ENCODE peak calls at places on chromosomes 4 and X, in five cellular contexts. S, E, Q, U and Z are unnamed samples.

GRCh38 chrX:132267392-132267791 is 48.1 kb upstream of the RAP2C start:
- DNase-seq in S (no peak), E (no peak), Q (no peak), U (no peak), Z (no peak)

GRCh38 chrX:16076834-16077233 is 46.5 kb upstream of the GRPR start:
- DNase-seq in S (no peak), E (no peak), Q (no peak), U (no peak), Z (no peak)

GRCh38 chr4:181822005-181822375 is 421.2 kb upstream of the TENM3 start:
- DNase-seq in S (no peak), E (no peak), Q (no peak), U (no peak), Z (no peak)

GRCh38 chr4:54384563-54384962 is 155.5 kb downstream of the PDGFRA start:
- DNase-seq in S (peak), E (peak), Q (peak), U (no peak), Z (peak)

GRCh38 chrX:88438209-88438608 is 308.8 kb upstream of the CPXCR1 start:
- DNase-seq in S (no peak), E (no peak), Q (no peak), U (no peak), Z (no peak)

GRCh38 chrX:115362334-115363095 is 73.0 kb downstream of the LUZP4 start:
- DNase-seq in S (peak), E (no peak), Q (no peak), U (no peak), Z (no peak)

GRCh38 chrX:63764946-63765345 is 20.1 kb downstream of the ARHGEF9 start:
- DNase-seq in S (peak), E (peak), Q (no peak), U (no peak), Z (no peak)

GRCh38 chr4:113382704-113383103 is 333.3 kb downstream of the ANK2 start:
- DNase-seq in S (peak), E (no peak), Q (no peak), U (no peak), Z (no peak)

GRCh38 chr4:71994559-71994958 is 37.2 kb upstream of the NPFFR2 start:
- DNase-seq in S (no peak), E (no peak), Q (no peak), U (no peak), Z (no peak)

GRCh38 chr4:41882622-41883347 is 52.4 kb upstream of the TMEM33 start:
- DNase-seq in S (peak), E (peak), Q (no peak), U (no peak), Z (peak)

GRCh38 chrX:63613531-63614028 is 171.4 kb downstream of the ARHGEF9 start:
- DNase-seq in S (no peak), E (no peak), Q (no peak), U (no peak), Z (no peak)

GRCh38 chr4:95162867-95163266 is 385.9 kb downstream of the UNC5C start:
- DNase-seq in S (no peak), E (no peak), Q (no peak), U (no peak), Z (no peak)

GRCh38 chr4:14264437-14264836 is 636.9 kb upstream of the BOD1L1 start:
- DNase-seq in S (peak), E (no peak), Q (no peak), U (no peak), Z (no peak)

GRCh38 chrX:8849462-8849861 is 48.3 kb upstream of the FAM9A start:
- DNase-seq in S (no peak), E (no peak), Q (no peak), U (no peak), Z (no peak)

GRCh38 chr4:79964715-79965345 is 108.2 kb downstream of the ANTXR2 start:
- DNase-seq in S (no peak), E (no peak), Q (no peak), U (no peak), Z (no peak)

GRCh38 chr4:149749769-149750168 is 65.9 kb downstream of the IQCM start:
- DNase-seq in S (no peak), E (no peak), Q (no peak), U (no peak), Z (no peak)

GRCh38 chr4:173415092-173415491 is 16.2 kb upstream of the SCRG1 start:
- DNase-seq in S (no peak), E (peak), Q (no peak), U (no peak), Z (no peak)

GRCh38 chr4:140735779-140736391 is 20.3 kb downstream of the TBC1D9 start:
- DNase-seq in S (no peak), E (no peak), Q (no peak), U (no peak), Z (no peak)

GRCh38 chr4:148962539-148963290 is 520.5 kb upstream of the NR3C2 start:
- DNase-seq in S (peak), E (peak), Q (no peak), U (no peak), Z (no peak)

GRCh38 chrX:87636533-87636932 is 118.9 kb downstream of the KLHL4 start:
- DNase-seq in S (no peak), E (no peak), Q (no peak), U (no peak), Z (no peak)

GRCh38 chrX:124010157-124010556 is 48.7 kb downstream of the STAG2 start:
- DNase-seq in S (peak), E (no peak), Q (no peak), U (no peak), Z (no peak)

GRCh38 chr4:149531861-149532260 is 283.8 kb downstream of the IQCM start:
- DNase-seq in S (peak), E (peak), Q (no peak), U (no peak), Z (no peak)

GRCh38 chr4:155402941-155403340 is 26.2 kb upstream of the MAP9 start:
- DNase-seq in S (no peak), E (no peak), Q (no peak), U (no peak), Z (no peak)

GRCh38 chr4:11585506-11585905 is 156.8 kb upstream of the HS3ST1 start:
- DNase-seq in S (no peak), E (peak), Q (no peak), U (no peak), Z (peak)

GRCh38 chr4:83125738-83126141 is 11.2 kb upstream of the PLAC8 start:
- DNase-seq in S (no peak), E (no peak), Q (no peak), U (no peak), Z (peak)

GRCh38 chrX:135505356-135505755 is 15.1 kb upstream of the INTS6L start:
- DNase-seq in S (peak), E (no peak), Q (no peak), U (no peak), Z (no peak)

GRCh38 chrX:54715621-54716020 is 82.4 kb downstream of the ITIH6 start:
- DNase-seq in S (no peak), E (peak), Q (no peak), U (no peak), Z (no peak)

GRCh38 chr4:112514449-112515277 is 1.3 kb downstream of the NEUROG2 start:
- DNase-seq in S (no peak), E (no peak), Q (no peak), U (no peak), Z (no peak)

GRCh38 chr4:26490980-26491284 is 648 bp upstream of the CCKAR start:
- DNase-seq in S (no peak), E (no peak), Q (no peak), U (no peak), Z (no peak)

GRCh38 chr4:3800351-3800750 is 34.2 kb downstream of the ADRA2C start:
- DNase-seq in S (no peak), E (no peak), Q (no peak), U (no peak), Z (no peak)

GRCh38 chrX:11881485-11882170 is 123.6 kb downstream of the MSL3 start:
- DNase-seq in S (no peak), E (no peak), Q (no peak), U (no peak), Z (no peak)

GRCh38 chrX:63330681-63331080 is 20.5 kb downstream of the SPIN4 start:
- DNase-seq in S (no peak), E (peak), Q (no peak), U (no peak), Z (no peak)

GRCh38 chrX:6959006-6959405 is 188.5 kb upstream of the STS start:
- DNase-seq in S (no peak), E (no peak), Q (no peak), U (no peak), Z (peak)

GRCh38 chr4:180695851-180696250 is 1547.4 kb upstream of the TENM3 start:
- DNase-seq in S (peak), E (no peak), Q (no peak), U (no peak), Z (no peak)

GRCh38 chr4:153344131-153345010 is at the start of gene MND1:
- DNase-seq in S (peak), E (peak), Q (peak), U (peak), Z (peak)

GRCh38 chr4:16655140-16655539 is 243.3 kb downstream of the LDB2 start:
- DNase-seq in S (no peak), E (no peak), Q (no peak), U (no peak), Z (no peak)

GRCh38 chrX:75038925-75039324 is 113.7 kb upstream of the NEXMIF start:
- DNase-seq in S (peak), E (no peak), Q (no peak), U (no peak), Z (no peak)

GRCh38 chr4:118950224-118950623 is 61.6 kb downstream of the SYNPO2 start:
- DNase-seq in S (no peak), E (no peak), Q (no peak), U (no peak), Z (no peak)

GRCh38 chrX:148588649-148589310 is 88.4 kb downstream of the AFF2 start:
- DNase-seq in S (peak), E (no peak), Q (no peak), U (no peak), Z (no peak)

DNA sequence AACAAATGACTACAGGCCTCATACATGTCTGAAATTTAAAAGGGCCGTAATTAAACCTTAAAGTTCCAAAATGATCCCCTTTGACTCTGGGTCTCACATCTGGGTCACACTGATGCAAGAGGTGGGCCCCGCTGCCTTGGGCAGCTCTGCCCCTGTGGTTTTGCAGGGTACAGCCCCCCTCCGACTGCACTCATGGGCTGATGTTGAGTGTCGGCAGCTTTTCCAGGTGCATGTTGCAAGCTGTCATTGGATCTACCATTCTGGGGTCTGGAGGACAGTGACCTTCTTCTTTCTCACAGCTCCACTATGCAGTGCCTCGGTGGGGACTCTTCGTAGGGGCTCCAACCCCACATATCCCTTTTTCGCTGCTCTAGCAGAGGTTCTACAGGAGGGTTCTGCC is 1537.9 kb downstream of the PCDH18 start:
- DNase-seq in S (no peak), E (no peak), Q (no peak), U (no peak), Z (no peak)
- H3K27ac ChIP-seq in S (no peak), E (no peak), Q (no peak), U (no peak), Z (no peak)

GRCh38 chr4:25236971-25237370 is 3.1 kb downstream of the PI4K2B start:
- DNase-seq in S (no peak), E (no peak), Q (no peak), U (no peak), Z (no peak)
- H3K27ac ChIP-seq in S (no peak), E (no peak), Q (no peak), U (no peak), Z (no peak)

GRCh38 chr4:78569291-78569821 is 17.8 kb downstream of the ANXA3 start:
- DNase-seq in S (peak), E (peak), Q (no peak), U (no peak), Z (no peak)

GRCh38 chr4:78566834-78567501 is 15.4 kb downstream of the ANXA3 start:
- DNase-seq in S (peak), E (no peak), Q (no peak), U (no peak), Z (no peak)

GRCh38 chr4:78567502-78568075 is 16.0 kb downstream of the ANXA3 start:
- DNase-seq in S (no peak), E (no peak), Q (no peak), U (no peak), Z (no peak)

GRCh38 chr4:78565971-78566372 is 14.4 kb downstream of the ANXA3 start:
- DNase-seq in S (peak), E (peak), Q (no peak), U (no peak), Z (no peak)

DNA sequence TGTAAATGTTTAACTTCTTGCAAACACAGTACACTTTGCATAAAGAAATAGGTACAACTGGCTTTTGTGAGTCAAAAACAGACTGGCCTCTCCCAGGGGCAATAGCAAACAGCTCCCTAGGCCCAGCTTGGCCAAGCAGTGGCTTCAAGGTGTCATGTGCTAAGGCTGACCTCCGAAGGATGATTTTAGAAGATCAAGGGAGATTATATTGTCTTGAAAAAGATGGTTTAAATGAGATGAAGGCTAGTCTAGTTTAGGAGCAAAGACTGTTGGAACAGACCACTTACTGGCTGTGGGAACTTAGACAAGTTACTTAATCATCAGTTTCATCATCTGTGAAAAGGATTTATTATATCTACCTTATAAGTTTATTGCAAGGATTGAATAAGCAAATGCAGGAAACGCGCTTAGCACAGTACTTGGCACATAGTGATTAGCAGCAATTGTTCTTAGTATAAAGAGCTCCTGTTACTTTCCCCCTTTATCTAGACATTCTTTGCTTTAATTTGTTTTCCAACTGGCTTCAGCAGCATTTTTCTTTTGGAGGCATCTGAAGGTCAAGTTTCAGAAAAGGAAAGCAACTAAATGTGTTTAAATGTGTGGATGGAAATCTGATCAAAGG is 17.2 kb downstream of the ANXA3 start:
- DNase-seq in S (peak), E (no peak), Q (no peak), U (no peak), Z (no peak)
- H3K27ac ChIP-seq in S (peak), E (peak), Q (peak), U (peak), Z (no peak)

DNA sequence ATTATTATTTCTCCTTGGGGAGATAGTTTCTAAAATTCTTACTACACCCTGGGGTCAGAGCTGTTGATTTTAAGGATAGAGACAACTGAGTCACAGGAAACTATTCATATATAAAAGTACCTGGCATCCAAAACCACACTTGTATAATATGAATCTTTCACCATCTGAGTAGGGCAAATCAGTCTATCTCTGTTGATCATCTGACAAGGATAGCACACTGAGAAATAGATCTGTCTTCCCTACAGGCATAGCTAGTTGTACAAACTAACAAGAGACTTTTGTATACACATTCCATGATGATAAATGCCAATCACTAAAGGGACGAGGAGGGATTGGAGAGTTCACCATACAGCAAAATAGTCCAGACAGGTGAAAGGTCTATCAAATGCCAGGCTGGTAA is 30.0 kb downstream of the PKD2 start:
- DNase-seq in S (no peak), E (no peak), Q (no peak), U (no peak), Z (no peak)
- H3K27ac ChIP-seq in S (no peak), E (no peak), Q (no peak), U (no peak), Z (no peak)

DNA sequence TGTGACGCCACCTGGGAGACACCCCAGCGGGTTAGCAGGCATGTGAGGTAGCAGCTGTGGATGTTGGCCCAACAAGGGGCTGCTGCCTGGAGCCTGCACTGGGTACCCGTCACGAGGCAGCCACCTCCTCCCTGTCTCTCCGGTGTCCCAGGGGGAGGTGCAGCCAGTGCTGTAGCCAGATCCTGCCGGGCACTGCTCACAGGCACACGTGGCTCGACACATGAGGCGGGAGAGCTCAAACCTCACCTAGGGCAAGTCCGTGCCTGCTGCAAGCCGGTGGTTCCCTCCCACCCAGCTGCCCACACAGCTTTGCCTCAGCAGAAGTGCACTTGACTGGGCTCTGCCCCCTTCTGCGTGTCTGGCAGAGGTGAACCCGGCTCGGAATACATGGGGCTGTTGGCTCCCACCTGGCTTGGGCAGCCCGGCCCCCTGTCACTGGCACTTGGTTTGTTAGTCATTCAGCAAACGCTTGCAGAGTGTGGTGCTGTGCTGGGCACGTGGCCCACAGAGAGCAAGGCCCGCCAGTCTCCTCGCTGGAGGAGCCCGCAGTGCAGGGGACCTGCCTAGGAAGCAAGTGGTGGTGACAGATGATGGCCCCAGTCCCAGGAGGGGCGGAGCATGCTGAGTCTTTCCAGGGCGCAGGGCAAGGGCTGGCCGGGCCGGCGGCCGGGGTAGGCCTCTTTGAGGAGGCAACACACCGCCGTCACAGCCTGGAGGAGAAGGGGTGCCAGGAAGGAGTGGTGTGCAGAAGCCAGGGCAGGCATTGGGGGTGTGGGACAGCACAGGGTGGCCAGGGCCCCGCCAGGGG is 10.1 kb upstream of the SH3TC1 start:
- DNase-seq in S (peak), E (peak), Q (peak), U (no peak), Z (no peak)
- H3K27ac ChIP-seq in S (no peak), E (peak), Q (peak), U (no peak), Z (no peak)

GRCh38 chr4:139736661-139737060 is 71.0 kb downstream of the MGST2 start:
- DNase-seq in S (peak), E (no peak), Q (no peak), U (no peak), Z (no peak)

GRCh38 chr4:139734201-139734874 is 68.7 kb downstream of the MGST2 start:
- DNase-seq in S (peak), E (no peak), Q (no peak), U (peak), Z (no peak)

GRCh38 chr4:139736257-139736626 is 70.6 kb downstream of the MGST2 start:
- DNase-seq in S (peak), E (no peak), Q (no peak), U (no peak), Z (no peak)

GRCh38 chr4:139734875-139735380 is 69.3 kb downstream of the MGST2 start:
- DNase-seq in S (peak), E (peak), Q (peak), U (peak), Z (peak)

DNA sequence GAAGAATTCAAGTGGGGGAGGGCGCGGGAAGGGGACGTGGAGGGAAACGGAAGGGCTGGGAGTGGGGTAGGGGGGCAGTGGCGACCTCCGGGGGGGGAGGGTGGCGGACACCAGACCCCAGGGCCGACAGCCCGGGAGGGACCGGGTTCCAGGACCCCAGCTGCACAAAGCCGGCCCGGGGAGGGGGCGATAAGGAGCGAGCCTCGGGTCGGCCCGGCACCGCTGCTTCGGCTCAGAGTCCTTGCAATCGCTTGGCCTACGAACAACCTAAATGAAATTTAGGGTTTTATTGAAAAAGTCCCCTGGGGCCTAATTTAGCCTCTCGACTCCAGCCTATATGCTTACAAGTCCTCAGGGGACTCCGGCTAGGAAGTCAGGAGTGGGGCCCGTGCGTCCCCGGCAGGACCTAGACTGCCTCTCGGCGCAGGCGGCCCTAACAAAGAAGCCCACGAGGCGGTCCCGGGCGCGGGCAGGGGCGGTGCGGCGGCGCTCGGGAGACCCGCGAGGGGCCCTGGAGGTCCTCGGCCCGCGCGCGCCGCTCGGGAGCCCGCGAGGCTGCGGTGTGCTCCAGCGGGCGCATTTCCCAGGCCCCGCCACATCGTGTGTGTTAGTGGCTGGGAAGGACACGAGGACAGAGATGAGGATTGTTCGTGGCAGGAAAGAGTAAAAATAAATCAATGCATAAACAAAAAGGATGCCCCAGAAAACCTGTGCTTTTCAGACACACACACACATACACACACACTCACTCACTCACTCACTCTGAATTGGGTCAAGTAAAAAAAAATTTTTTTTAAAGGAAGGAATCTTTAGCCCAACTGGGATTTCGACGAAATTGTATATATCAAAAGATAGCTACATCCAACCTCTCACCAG is 70.0 kb downstream of the MGST2 start:
- DNase-seq in S (peak), E (no peak), Q (peak), U (peak), Z (no peak)
- H3K27ac ChIP-seq in S (no peak), E (peak), Q (peak), U (peak), Z (no peak)